ENCODE peak calls at places on chromosomes 13 and 19, in nine cellular contexts. F is bronchial epithelial cell, T is HL-60, Q is astrocyte of the cerebellum, S is AG09319, M is testis, X is Caco-2, W is thoracic aorta, Z is fibroblast of villous mesenchyme. J is an unnamed sample.

GRCh38 chr19:31270897-31271568 is 78.2 kb downstream of the TSHZ3 start:
- DNase-seq in F (no peak), T (no peak), Q (peak), S (no peak), M (no peak), X (peak), W (no peak), Z (no peak), J (no peak)

GRCh38 chr19:55677572-55678028 is 2.6 kb downstream of the EPN1 start:
- DNase-seq in F (no peak), T (peak), Q (no peak), S (no peak), M (no peak), X (no peak), W (no peak), Z (no peak), J (no peak)

GRCh38 chr19:49921871-49922755 is 6.9 kb upstream of the ATF5 start:
- DNase-seq in F (peak), T (no peak), Q (no peak), S (peak), M (no peak), X (no peak), W (no peak), Z (peak), J (no peak)

GRCh38 chr19:49887653-49888477 is 8.8 kb downstream of the IL4I1 start:
- DNase-seq in F (no peak), T (no peak), Q (no peak), S (no peak), M (no peak), X (peak), W (no peak), Z (no peak), J (no peak)

GRCh38 chr13:72458701-72459100 is 268.7 kb downstream of the MZT1 start:
- DNase-seq in F (peak), T (no peak), Q (peak), S (no peak), M (no peak), X (no peak), W (no peak), Z (peak), J (no peak)

GRCh38 chr19:57888494-57889231 is at the start of gene ZNF814:
- DNase-seq in F (peak), T (peak), Q (peak), S (peak), M (peak), X (peak), W (peak), Z (peak), J (peak)

GRCh38 chr13:49307365-49307764 is 59.6 kb downstream of the CDADC1 start:
- DNase-seq in F (no peak), T (no peak), Q (no peak), S (no peak), M (peak), X (no peak), W (no peak), Z (no peak), J (no peak)

GRCh38 chr13:111153977-111154332 is 38.8 kb downstream of the ARHGEF7 start:
- DNase-seq in F (peak), T (peak), Q (no peak), S (no peak), M (peak), X (peak), W (no peak), Z (peak), J (peak)

GRCh38 chr19:19033426-19034203 is at the start of the genes ARMC6 and SUGP2:
- DNase-seq in F (peak), T (peak), Q (peak), S (peak), M (peak), X (peak), W (peak), Z (peak), J (peak)

GRCh38 chr13:101572456-101572855 is 120.0 kb downstream of the ITGBL1 start:
- DNase-seq in F (no peak), T (no peak), Q (no peak), S (no peak), M (no peak), X (no peak), W (no peak), Z (no peak), J (no peak)

GRCh38 chr13:73248711-73249580 is 190.1 kb downstream of the KLF5 start:
- DNase-seq in F (peak), T (no peak), Q (no peak), S (no peak), M (no peak), X (peak), W (no peak), Z (peak), J (no peak)

GRCh38 chr19:55460670-55461258 is 678 bp downstream of the ISOC2 start:
- DNase-seq in F (peak), T (peak), Q (no peak), S (peak), M (peak), X (peak), W (peak), Z (peak), J (peak)

GRCh38 chr13:45895880-45896279 is 44.3 kb upstream of the SIAH3 start:
- DNase-seq in F (no peak), T (no peak), Q (no peak), S (no peak), M (no peak), X (no peak), W (no peak), Z (no peak), J (no peak)

GRCh38 chr19:2235396-2236284 is 489 bp downstream of the PLEKHJ1 start:
- DNase-seq in F (peak), T (no peak), Q (no peak), S (no peak), M (peak), X (no peak), W (no peak), Z (no peak), J (peak)

GRCh38 chr19:7986321-7987083 is 18.9 kb downstream of the ELAVL1 start:
- DNase-seq in F (peak), T (no peak), Q (peak), S (no peak), M (no peak), X (no peak), W (no peak), Z (peak), J (no peak)

GRCh38 chr19:16625183-16625958 is 2.6 kb downstream of the MED26 start:
- DNase-seq in F (peak), T (no peak), Q (no peak), S (no peak), M (no peak), X (no peak), W (no peak), Z (no peak), J (no peak)

GRCh38 chr19:48991823-48992570 is 1.1 kb downstream of the GYS1 start:
- DNase-seq in F (peak), T (peak), Q (peak), S (peak), M (peak), X (peak), W (peak), Z (peak), J (no peak)

GRCh38 chr19:36051236-36051635 is 2.8 kb downstream of the THAP8 start:
- DNase-seq in F (peak), T (no peak), Q (no peak), S (no peak), M (peak), X (no peak), W (no peak), Z (no peak), J (no peak)
- TF ChIP-seq CTCF in F (peak), T (no peak), Q (no peak), S (peak), M (no peak), X (peak), W (no peak), Z (peak), J (peak)

GRCh38 chr13:23715762-23716235 is 145.6 kb downstream of the TNFRSF19 start:
- DNase-seq in F (no peak), T (no peak), Q (no peak), S (no peak), M (no peak), X (peak), W (no peak), Z (peak), J (no peak)
- TF ChIP-seq CTCF in F (peak), T (no peak), Q (peak), S (peak), M (no peak), X (peak), W (peak), Z (peak), J (peak)

DNA sequence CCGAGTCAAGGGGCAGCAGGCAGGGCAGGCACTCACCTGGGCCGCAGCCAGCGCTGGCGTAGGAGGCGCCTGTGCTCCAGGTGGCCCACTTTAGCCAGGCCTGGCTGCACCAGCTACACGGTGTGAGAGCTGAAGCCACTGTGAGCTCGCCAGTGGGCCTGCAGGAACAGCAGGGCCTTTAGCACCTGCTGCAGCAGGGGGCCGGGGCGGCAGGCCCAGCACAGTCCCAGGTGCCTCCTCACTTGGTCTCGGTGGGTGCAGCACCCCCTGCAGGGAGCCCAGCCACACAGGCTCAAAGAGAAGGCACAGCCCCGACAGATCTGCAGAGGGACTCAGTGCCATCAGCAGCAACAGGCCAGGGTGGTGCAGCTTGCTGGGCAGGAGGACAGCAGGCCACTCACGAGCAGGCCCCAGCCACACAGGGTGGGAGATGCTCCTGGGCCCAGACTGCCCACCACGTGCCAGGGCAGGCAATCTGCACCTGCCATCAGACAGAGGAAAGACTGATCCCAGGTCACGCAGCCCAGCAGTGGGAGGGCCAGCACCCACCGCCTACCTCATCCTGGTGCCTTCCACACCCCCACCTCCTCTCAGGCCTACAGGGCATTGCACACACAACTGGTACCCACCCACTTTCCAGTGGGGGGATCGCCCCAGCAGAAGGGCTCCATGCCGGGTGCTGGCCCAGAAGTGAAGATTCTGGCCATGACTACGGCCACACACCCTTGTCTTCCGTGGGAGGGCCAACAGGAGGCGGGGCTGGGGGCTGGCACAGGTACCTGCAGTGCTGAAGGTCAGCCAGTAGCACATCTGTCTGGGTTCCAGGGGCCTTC is 15.8 kb downstream of the ARHGAP33 start:
- DNase-seq in F (no peak), T (no peak), Q (no peak), S (no peak), M (no peak), X (no peak), W (no peak), Z (no peak), J (no peak)
- TF ChIP-seq CTCF in F (no peak), T (no peak), Q (no peak), S (no peak), M (no peak), X (peak), W (no peak), Z (no peak), J (peak)

DNA sequence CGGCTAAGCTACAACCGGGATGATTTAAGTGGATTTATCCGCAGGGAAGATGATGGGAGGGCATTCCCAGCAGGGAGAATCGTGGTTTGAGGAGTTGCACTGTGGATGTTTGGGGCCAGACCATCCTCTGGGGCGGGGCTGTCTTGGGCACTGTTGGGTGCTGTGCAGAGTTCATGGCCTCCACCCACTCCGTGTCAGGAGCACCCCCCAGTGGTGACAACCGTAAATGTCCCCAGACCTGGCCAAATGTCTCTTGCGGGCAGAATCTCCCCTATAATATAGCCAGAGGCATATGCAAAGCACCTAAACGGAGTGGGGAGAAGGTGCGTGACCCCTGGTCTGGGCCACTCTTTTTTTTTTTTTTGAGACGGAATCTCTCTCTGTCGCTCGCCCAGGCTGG is 40.2 kb downstream of the SMIM24 start:
- DNase-seq in F (no peak), T (peak), Q (no peak), S (no peak), M (peak), X (no peak), W (no peak), Z (peak), J (no peak)
- TF ChIP-seq CTCF in F (peak), T (peak), Q (peak), S (peak), M (peak), X (no peak), W (peak), Z (peak), J (peak)

GRCh38 chr19:51009061-51009891 is 7.9 kb upstream of the KLK8 start:
- DNase-seq in F (no peak), T (no peak), Q (no peak), S (no peak), M (no peak), X (no peak), W (no peak), Z (no peak), J (no peak)
- TF ChIP-seq CTCF in F (no peak), T (no peak), Q (no peak), S (no peak), M (no peak), X (no peak), W (no peak), Z (no peak), J (no peak)

GRCh38 chr19:20276011-20276738 is 109.2 kb downstream of the ZNF486 start:
- DNase-seq in F (no peak), T (no peak), Q (no peak), S (no peak), M (no peak), X (no peak), W (no peak), Z (no peak), J (no peak)

GRCh38 chr19:20273376-20273775 is 106.4 kb downstream of the ZNF486 start:
- DNase-seq in F (no peak), T (no peak), Q (no peak), S (no peak), M (no peak), X (no peak), W (no peak), Z (no peak), J (no peak)

GRCh38 chr19:20279516-20279915 is 112.5 kb downstream of the ZNF486 start:
- DNase-seq in F (no peak), T (no peak), Q (no peak), S (no peak), M (no peak), X (no peak), W (no peak), Z (no peak), J (no peak)

GRCh38 chr19:20273951-20274578 is 107.1 kb downstream of the ZNF486 start:
- DNase-seq in F (no peak), T (no peak), Q (no peak), S (no peak), M (no peak), X (no peak), W (no peak), Z (no peak), J (no peak)

GRCh38 chr19:20278342-20278741 is 111.3 kb downstream of the ZNF486 start:
- DNase-seq in F (no peak), T (peak), Q (no peak), S (peak), M (no peak), X (no peak), W (no peak), Z (peak), J (no peak)
- TF ChIP-seq CTCF in F (no peak), T (no peak), Q (no peak), S (peak), M (peak), X (no peak), W (no peak), Z (peak), J (peak)

GRCh38 chr13:19888799-19889198 is 25.4 kb upstream of the ZMYM5 start:
- DNase-seq in F (peak), T (no peak), Q (no peak), S (no peak), M (no peak), X (no peak), W (no peak), Z (peak), J (no peak)
- TF ChIP-seq CTCF in F (no peak), T (no peak), Q (no peak), S (peak), M (no peak), X (peak), W (no peak), Z (peak), J (no peak)

GRCh38 chr13:71240906-71241305 is 626.1 kb downstream of the DACH1 start:
- DNase-seq in F (peak), T (no peak), Q (peak), S (no peak), M (no peak), X (no peak), W (no peak), Z (peak), J (no peak)
- TF ChIP-seq CTCF in F (peak), T (no peak), Q (peak), S (peak), M (no peak), X (peak), W (no peak), Z (peak), J (peak)

GRCh38 chr13:28483313-28483931 is 11.5 kb downstream of the FLT1 start:
- DNase-seq in F (no peak), T (no peak), Q (no peak), S (no peak), M (no peak), X (no peak), W (no peak), Z (peak), J (no peak)
- TF ChIP-seq CTCF in F (no peak), T (no peak), Q (no peak), S (peak), M (no peak), X (no peak), W (no peak), Z (peak), J (no peak)

J was measured in progenitor cell of endocrine pancreas.